ENCODE peak calls at places on chromosomes 16 and 17, in seven cellular contexts. N is brain microvascular endothelial cell; R is heart left ventricle; V is GM23338; O is CD8-positive, alpha-beta T cell; B is Panc1; J is fibroblast of mammary gland. D is an unnamed sample.
A peak's percentile ranks its signal among the peaks of the same experiment; 100 is the strongest.

GRCh38 chr16:3171855-3172593 is 16.0 kb upstream of the OR1F1 start:
- DNase-seq in N (peak; percentile 87), R (peak; percentile 49), V (peak; percentile 85), O (no peak), B (peak; percentile 93), J (peak; percentile 80), D (peak; percentile 48)

GRCh38 chr16:67677712-67678111 is 11.1 kb downstream of the C16orf86 start:
- DNase-seq in N (no peak), R (no peak), V (peak; percentile 65), O (no peak), B (no peak), J (no peak), D (no peak)

GRCh38 chr17:58006563-58006923 is 503 bp downstream of the SRSF1 start:
- DNase-seq in N (peak; percentile 69), R (peak; percentile 79), V (peak; percentile 75), O (peak; percentile 40), B (no peak), J (peak; percentile 68), D (peak; percentile 86)

GRCh38 chr17:9240659-9241370 is 219.5 kb downstream of the NTN1 start:
- DNase-seq in N (peak; percentile 24), R (peak; percentile 79), V (peak; percentile 84), O (no peak), B (no peak), J (peak; percentile 56), D (peak; percentile 32)

GRCh38 chr17:29107933-29108805 is 65.2 kb downstream of the PIPOX start:
- DNase-seq in N (no peak), R (no peak), V (no peak), O (no peak), B (no peak), J (no peak), D (peak; percentile 20)

GRCh38 chr17:66543526-66543925 is 241.1 kb downstream of the PRKCA start:
- DNase-seq in N (peak; percentile 60), R (no peak), V (no peak), O (no peak), B (no peak), J (peak; percentile 23), D (peak; percentile 48)

GRCh38 chr17:28324776-28325175 is 5.8 kb downstream of the TMEM97 start:
- DNase-seq in N (no peak), R (no peak), V (no peak), O (no peak), B (no peak), J (no peak), D (no peak)

GRCh38 chr17:41705271-41705991 is 6.7 kb upstream of the GAST start:
- DNase-seq in N (no peak), R (no peak), V (peak; percentile 74), O (no peak), B (no peak), J (peak; percentile 72), D (peak; percentile 53)

GRCh38 chr17:40179923-40180659 is 2.8 kb downstream of the RAPGEFL1 start:
- DNase-seq in N (peak; percentile 63), R (no peak), V (no peak), O (no peak), B (no peak), J (peak; percentile 59), D (peak; percentile 82)

GRCh38 chr17:3750926-3751325 is 27.2 kb downstream of the HASPIN start:
- DNase-seq in N (no peak), R (no peak), V (no peak), O (peak; percentile 22), B (no peak), J (no peak), D (no peak)

GRCh38 chr16:72349719-72350118 is 177.8 kb upstream of the PMFBP1 start:
- DNase-seq in N (no peak), R (no peak), V (no peak), O (no peak), B (no peak), J (no peak), D (no peak)

GRCh38 chr17:43456661-43457361 is 27.0 kb upstream of the DHX8 start:
- DNase-seq in N (no peak), R (no peak), V (no peak), O (no peak), B (no peak), J (peak; percentile 80), D (peak; percentile 42)

GRCh38 chr16:67471758-67472384 is 9.1 kb downstream of the ATP6V0D1 start:
- DNase-seq in N (no peak), R (no peak), V (no peak), O (no peak), B (no peak), J (no peak), D (no peak)

DNA sequence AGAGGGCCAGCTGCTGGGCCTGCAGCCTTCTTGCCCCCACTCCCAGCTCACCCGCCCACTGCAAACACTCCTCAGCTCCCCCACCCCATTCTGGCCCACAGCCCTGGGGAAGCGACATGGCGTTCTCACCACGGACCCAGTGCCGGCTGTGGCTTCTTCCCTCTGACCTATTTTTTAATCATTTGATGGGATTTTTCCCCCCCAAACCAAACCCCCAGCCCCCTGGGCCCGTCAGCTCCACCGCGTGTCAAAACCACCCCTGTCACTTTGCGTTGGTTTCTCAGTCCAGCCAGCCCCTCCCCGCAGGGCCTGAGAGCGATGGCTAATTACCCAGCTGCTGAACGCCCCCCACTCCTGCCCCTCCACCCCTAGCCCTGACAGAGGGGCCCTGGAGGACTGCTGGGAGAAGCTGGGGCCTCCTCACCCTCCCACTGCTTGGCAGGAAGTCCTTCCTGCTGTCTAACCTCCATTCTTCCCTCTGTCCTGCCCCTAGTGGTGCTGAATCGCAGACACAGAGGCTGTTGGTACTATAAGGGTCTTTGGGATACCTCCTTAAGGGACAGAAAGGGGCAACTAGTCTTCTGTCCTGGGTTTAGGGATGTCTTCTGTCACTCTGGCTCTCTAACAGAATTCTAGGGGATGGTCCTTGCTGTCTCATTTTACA is 7.5 kb upstream of the TBX21 start:
- DNase-seq in N (no peak), R (peak; percentile 14), V (no peak), O (no peak), B (no peak), J (no peak), D (no peak)
- TF ChIP-seq CTCF in N (peak; percentile 26), R (no peak), V (peak; percentile 43), O (no peak), B (no peak), J (peak; percentile 16), D (peak; percentile 30)

DNA sequence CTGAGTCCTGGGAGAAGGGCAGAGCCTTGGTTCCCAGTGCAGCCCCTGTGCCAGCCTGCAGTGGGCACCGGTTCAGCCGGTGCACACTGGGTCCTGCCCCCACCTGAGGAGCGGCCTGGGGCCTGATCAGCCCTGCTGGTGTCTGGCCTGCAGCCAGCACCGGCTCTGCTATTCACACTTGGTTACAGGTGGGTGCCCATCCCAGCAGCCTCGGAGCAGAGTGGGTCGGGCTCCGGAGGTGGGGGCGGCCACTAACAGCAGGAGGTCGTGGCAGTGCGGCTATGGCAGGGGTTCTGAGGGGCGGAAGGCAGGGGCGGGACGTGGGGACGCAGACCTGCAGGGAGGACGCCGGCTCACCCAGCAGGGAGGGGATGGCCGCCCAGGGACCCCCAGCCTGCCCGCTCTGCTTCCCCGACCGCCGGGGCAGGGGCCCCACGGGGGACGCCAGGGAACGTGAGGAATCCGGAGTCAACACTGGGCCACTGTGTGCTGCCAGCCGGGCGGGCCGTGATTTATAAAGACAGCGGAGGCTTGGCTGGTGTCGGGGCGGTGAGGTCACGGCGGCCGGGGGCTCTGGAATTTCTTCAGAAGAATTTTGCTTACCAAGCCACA is 20.3 kb downstream of the METRNL start:
- DNase-seq in N (no peak), R (no peak), V (no peak), O (no peak), B (no peak), J (no peak), D (peak; percentile 37)
- H3K4me3 ChIP-seq in N (no peak overlapping the region), R (peak overlapping the region; percentile 16), V (no peak overlapping the region), O (no peak overlapping the region), B (no peak overlapping the region), J (no peak overlapping the region), D (no peak overlapping the region)

GRCh38 chr16:86470964-86471363 is 39.4 kb upstream of the FOXF1 start:
- DNase-seq in N (no peak), R (no peak), V (no peak), O (no peak), B (no peak), J (no peak), D (no peak)
- TF ChIP-seq CTCF in N (no peak), R (no peak), V (no peak), O (no peak), B (no peak), J (no peak), D (no peak)

GRCh38 chr16:66427871-66428681 is 981 bp downstream of the BEAN1 start:
- DNase-seq in N (no peak), R (peak; percentile 66), V (peak; percentile 57), O (no peak), B (no peak), J (no peak), D (no peak)
- H3K4me3 ChIP-seq in N (peak overlapping the region; percentile 30), R (peak overlapping the region; percentile 52), V (peak overlapping the region; percentile 61), O (peak overlapping the region; percentile 33), B (peak overlapping the region; percentile 31), J (peak overlapping the region; percentile 34), D (peak overlapping the region; percentile 44)

GRCh38 chr16:20111143-20111542 is 37.5 kb upstream of the GPR139 start:
- DNase-seq in N (no peak), R (no peak), V (no peak), O (no peak), B (no peak), J (no peak), D (no peak)

GRCh38 chr16:20114356-20114755 is 40.7 kb upstream of the GPR139 start:
- DNase-seq in N (no peak), R (no peak), V (no peak), O (no peak), B (peak; percentile 69), J (peak; percentile 2), D (no peak)
- TF ChIP-seq CTCF in N (no peak), R (no peak), V (no peak), O (no peak), B (no peak), J (no peak), D (no peak)